ENCODE peak calls at places on chromosomes 3 and 15, in four cellular contexts. One of them, this sample, is unnamed.

GRCh38 chr3:156691920-156692319 is 17.5 kb downstream of the TIPARP start:
- DNase-seq in hippocampal formation: no peak
- DNase-seq in mesenchymal stem cell: peak
- DNase-seq in H54: no peak
- DNase-seq in this sample: no peak

GRCh38 chr15:76994971-76995945 is at the start of gene PSTPIP1:
- DNase-seq in hippocampal formation: peak
- DNase-seq in mesenchymal stem cell: no peak
- DNase-seq in H54: no peak
- DNase-seq in this sample: no peak

GRCh38 chr3:63343674-63344073 is 65.6 kb downstream of the SYNPR start:
- DNase-seq in hippocampal formation: no peak
- DNase-seq in mesenchymal stem cell: peak
- DNase-seq in H54: peak
- DNase-seq in this sample: peak

GRCh38 chr15:47918877-47919276 is 201.6 kb downstream of the SEMA6D start:
- DNase-seq in hippocampal formation: no peak
- DNase-seq in mesenchymal stem cell: no peak
- DNase-seq in H54: no peak
- DNase-seq in this sample: no peak

GRCh38 chr3:127694467-127695215 is 21.9 kb downstream of the ABTB1 start:
- DNase-seq in hippocampal formation: no peak
- DNase-seq in mesenchymal stem cell: no peak
- DNase-seq in H54: no peak
- DNase-seq in this sample: peak

GRCh38 chr3:190522621-190523222 is 8.8 kb downstream of the IL1RAP start:
- DNase-seq in hippocampal formation: no peak
- DNase-seq in mesenchymal stem cell: no peak
- DNase-seq in H54: no peak
- DNase-seq in this sample: no peak

GRCh38 chr15:55494927-55495326 is 13.1 kb downstream of the DNAAF4 start:
- DNase-seq in hippocampal formation: no peak
- DNase-seq in mesenchymal stem cell: no peak
- DNase-seq in H54: no peak
- DNase-seq in this sample: no peak

GRCh38 chr3:22360977-22361376 is 610.0 kb upstream of the ZNF385D start:
- DNase-seq in hippocampal formation: no peak
- DNase-seq in mesenchymal stem cell: no peak
- DNase-seq in H54: no peak
- DNase-seq in this sample: no peak

GRCh38 chr15:64093627-64094417 is at the start of gene CIAO2A:
- DNase-seq in hippocampal formation: peak
- DNase-seq in mesenchymal stem cell: peak
- DNase-seq in H54: peak
- DNase-seq in this sample: peak

GRCh38 chr3:49812916-49813496 is 747 bp downstream of the UBA7 start:
- DNase-seq in hippocampal formation: no peak
- DNase-seq in mesenchymal stem cell: no peak
- DNase-seq in H54: no peak
- DNase-seq in this sample: no peak

This sample was measured in HCT116.